ENCODE peak calls at places on chromosomes 5 and 9, in nine cellular contexts. One of them, this sample, is unnamed.

GRCh38 chr5:78624992-78625391 is 23.6 kb downstream of the LHFPL2 start:
- DNase-seq in astrocyte of the spinal cord: no peak
- DNase-seq in adrenal gland: no peak
- DNase-seq in fibroblast of lung: no peak
- DNase-seq in psoas muscle: no peak
- DNase-seq in keratinocyte: no peak
- DNase-seq in left lung: no peak
- DNase-seq in OCI-LY7: no peak
- DNase-seq in kidney epithelial cell: no peak
- DNase-seq in this sample: no peak

GRCh38 chr5:63697811-63698210 is 264.4 kb downstream of the HTR1A start:
- DNase-seq in astrocyte of the spinal cord: no peak
- DNase-seq in adrenal gland: no peak
- DNase-seq in fibroblast of lung: no peak
- DNase-seq in psoas muscle: no peak
- DNase-seq in keratinocyte: no peak
- DNase-seq in left lung: no peak
- DNase-seq in OCI-LY7: no peak
- DNase-seq in kidney epithelial cell: no peak
- DNase-seq in this sample: no peak

GRCh38 chr5:133510634-133511262 is 101.6 kb downstream of the FSTL4 start:
- DNase-seq in astrocyte of the spinal cord: no peak
- DNase-seq in adrenal gland: no peak
- DNase-seq in fibroblast of lung: no peak
- DNase-seq in psoas muscle: no peak
- DNase-seq in keratinocyte: no peak
- DNase-seq in left lung: no peak
- DNase-seq in OCI-LY7: no peak
- DNase-seq in kidney epithelial cell: no peak
- DNase-seq in this sample: no peak

GRCh38 chr9:133803028-133803585 is 65.0 kb upstream of the SARDH start:
- DNase-seq in astrocyte of the spinal cord: peak
- DNase-seq in adrenal gland: peak
- DNase-seq in fibroblast of lung: peak
- DNase-seq in psoas muscle: peak
- DNase-seq in keratinocyte: no peak
- DNase-seq in left lung: no peak
- DNase-seq in OCI-LY7: no peak
- DNase-seq in kidney epithelial cell: no peak
- DNase-seq in this sample: no peak

GRCh38 chr9:109793196-109793595 is 13.2 kb downstream of the PALM2AKAP2 start:
- DNase-seq in astrocyte of the spinal cord: peak
- DNase-seq in adrenal gland: peak
- DNase-seq in fibroblast of lung: peak
- DNase-seq in psoas muscle: no peak
- DNase-seq in keratinocyte: peak
- DNase-seq in left lung: no peak
- DNase-seq in OCI-LY7: no peak
- DNase-seq in kidney epithelial cell: peak
- DNase-seq in this sample: peak

GRCh38 chr9:109286981-109287380 is 33.9 kb downstream of the EPB41L4B start:
- DNase-seq in astrocyte of the spinal cord: peak
- DNase-seq in adrenal gland: peak
- DNase-seq in fibroblast of lung: peak
- DNase-seq in psoas muscle: no peak
- DNase-seq in keratinocyte: no peak
- DNase-seq in left lung: no peak
- DNase-seq in OCI-LY7: no peak
- DNase-seq in kidney epithelial cell: no peak
- DNase-seq in this sample: peak

GRCh38 chr5:137186759-137187461 is 312.2 kb downstream of the SPOCK1 start:
- DNase-seq in astrocyte of the spinal cord: peak
- DNase-seq in adrenal gland: peak
- DNase-seq in fibroblast of lung: peak
- DNase-seq in psoas muscle: peak
- DNase-seq in keratinocyte: no peak
- DNase-seq in left lung: no peak
- DNase-seq in OCI-LY7: no peak
- DNase-seq in kidney epithelial cell: no peak
- DNase-seq in this sample: peak

GRCh38 chr5:55570026-55570425 is 35.3 kb upstream of the PLPP1 start:
- DNase-seq in astrocyte of the spinal cord: peak
- DNase-seq in adrenal gland: no peak
- DNase-seq in fibroblast of lung: peak
- DNase-seq in psoas muscle: no peak
- DNase-seq in keratinocyte: no peak
- DNase-seq in left lung: no peak
- DNase-seq in OCI-LY7: no peak
- DNase-seq in kidney epithelial cell: no peak
- DNase-seq in this sample: peak

GRCh38 chr5:75052461-75053285 is at the start of gene GCNT4:
- DNase-seq in astrocyte of the spinal cord: peak
- DNase-seq in adrenal gland: peak
- DNase-seq in fibroblast of lung: peak
- DNase-seq in psoas muscle: peak
- DNase-seq in keratinocyte: no peak
- DNase-seq in left lung: peak
- DNase-seq in OCI-LY7: no peak
- DNase-seq in kidney epithelial cell: no peak
- DNase-seq in this sample: no peak

GRCh38 chr9:136047775-136048559 is 47.1 kb downstream of the NACC2 start:
- DNase-seq in astrocyte of the spinal cord: no peak
- DNase-seq in adrenal gland: no peak
- DNase-seq in fibroblast of lung: no peak
- DNase-seq in psoas muscle: no peak
- DNase-seq in keratinocyte: no peak
- DNase-seq in left lung: no peak
- DNase-seq in OCI-LY7: no peak
- DNase-seq in kidney epithelial cell: no peak
- DNase-seq in this sample: no peak

GRCh38 chr5:135973323-135974018 is 18.7 kb upstream of the LECT2 start:
- DNase-seq in astrocyte of the spinal cord: peak
- DNase-seq in adrenal gland: no peak
- DNase-seq in fibroblast of lung: peak
- DNase-seq in psoas muscle: no peak
- DNase-seq in keratinocyte: no peak
- DNase-seq in left lung: no peak
- DNase-seq in OCI-LY7: no peak
- DNase-seq in kidney epithelial cell: no peak
- DNase-seq in this sample: peak

GRCh38 chr5:172370648-172371248 is 83.6 kb downstream of the SH3PXD2B start:
- DNase-seq in astrocyte of the spinal cord: peak
- DNase-seq in adrenal gland: peak
- DNase-seq in fibroblast of lung: peak
- DNase-seq in psoas muscle: no peak
- DNase-seq in keratinocyte: no peak
- DNase-seq in left lung: no peak
- DNase-seq in OCI-LY7: peak
- DNase-seq in kidney epithelial cell: no peak
- DNase-seq in this sample: no peak

GRCh38 chr5:141680178-141680577 is 1.9 kb downstream of the ARAP3 start:
- DNase-seq in astrocyte of the spinal cord: no peak
- DNase-seq in adrenal gland: no peak
- DNase-seq in fibroblast of lung: no peak
- DNase-seq in psoas muscle: no peak
- DNase-seq in keratinocyte: no peak
- DNase-seq in left lung: no peak
- DNase-seq in OCI-LY7: no peak
- DNase-seq in kidney epithelial cell: no peak
- DNase-seq in this sample: no peak

GRCh38 chr5:141683596-141684161 is 1.6 kb upstream of the ARAP3 start:
- DNase-seq in astrocyte of the spinal cord: no peak
- DNase-seq in adrenal gland: no peak
- DNase-seq in fibroblast of lung: no peak
- DNase-seq in psoas muscle: no peak
- DNase-seq in keratinocyte: no peak
- DNase-seq in left lung: no peak
- DNase-seq in OCI-LY7: no peak
- DNase-seq in kidney epithelial cell: no peak
- DNase-seq in this sample: no peak

GRCh38 chr5:141680751-141681201 is 1.3 kb downstream of the ARAP3 start:
- DNase-seq in astrocyte of the spinal cord: no peak
- DNase-seq in adrenal gland: peak
- DNase-seq in fibroblast of lung: peak
- DNase-seq in psoas muscle: peak
- DNase-seq in keratinocyte: no peak
- DNase-seq in left lung: peak
- DNase-seq in OCI-LY7: no peak
- DNase-seq in kidney epithelial cell: no peak
- DNase-seq in this sample: no peak

GRCh38 chr5:141681295-141681694 is 735 bp downstream of the ARAP3 start:
- DNase-seq in astrocyte of the spinal cord: no peak
- DNase-seq in adrenal gland: no peak
- DNase-seq in fibroblast of lung: no peak
- DNase-seq in psoas muscle: no peak
- DNase-seq in keratinocyte: no peak
- DNase-seq in left lung: no peak
- DNase-seq in OCI-LY7: no peak
- DNase-seq in kidney epithelial cell: no peak
- DNase-seq in this sample: no peak

DNA sequence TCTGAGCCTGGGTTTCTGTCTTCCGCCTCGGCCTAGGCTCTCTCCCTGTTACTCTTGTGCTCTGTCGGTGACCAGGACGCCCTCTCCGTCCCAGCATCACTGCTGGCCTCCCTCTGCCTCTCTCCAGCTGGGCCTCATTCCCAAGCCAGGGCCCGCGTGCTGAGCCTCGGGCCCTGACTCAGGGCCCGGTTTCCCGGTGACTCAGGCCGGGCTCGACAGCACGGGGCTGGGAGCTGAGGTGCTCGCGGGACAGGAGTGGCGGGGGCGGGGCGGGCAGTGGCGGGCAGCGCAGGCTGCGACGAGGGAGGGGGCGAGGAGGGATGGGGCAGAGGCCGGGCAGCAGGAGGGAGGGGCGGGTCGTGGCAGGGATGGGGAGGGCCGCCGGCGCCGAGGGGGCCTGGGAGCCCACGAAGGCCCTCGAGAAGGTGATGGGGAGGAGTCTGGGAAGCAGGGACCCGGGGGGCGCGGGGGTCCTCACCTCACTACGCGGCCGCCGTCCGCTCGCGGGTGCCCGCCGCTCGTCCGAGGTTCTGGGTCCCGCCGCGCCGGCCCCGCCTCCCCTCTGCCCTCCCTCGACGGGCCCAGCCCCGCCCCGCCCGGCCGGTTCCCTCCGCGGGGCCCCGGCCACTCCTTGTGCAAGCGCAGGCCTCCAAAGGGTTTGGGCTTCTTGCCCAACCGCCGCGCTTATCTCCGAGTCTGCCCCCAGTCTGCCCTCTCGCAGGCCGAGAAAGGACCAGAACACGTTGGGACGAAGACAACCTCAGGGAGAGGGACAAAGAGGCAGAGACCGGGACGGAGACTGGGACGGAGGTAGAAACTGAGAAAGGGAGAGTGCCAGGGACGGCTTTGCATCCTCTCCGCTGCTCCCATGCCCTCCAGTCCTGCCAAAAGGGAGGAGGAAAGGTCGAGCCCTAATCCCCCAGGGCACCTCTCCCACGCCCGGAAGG is at the start of gene ARAP3:
- DNase-seq in astrocyte of the spinal cord: peak
- DNase-seq in adrenal gland: peak
- DNase-seq in fibroblast of lung: peak
- DNase-seq in psoas muscle: peak
- DNase-seq in keratinocyte: no peak
- DNase-seq in left lung: peak
- DNase-seq in OCI-LY7: no peak
- DNase-seq in kidney epithelial cell: peak
- DNase-seq in this sample: peak
- H3K4me3 ChIP-seq in astrocyte of the spinal cord: peak
- H3K4me3 ChIP-seq in adrenal gland: peak
- H3K4me3 ChIP-seq in fibroblast of lung: peak
- H3K4me3 ChIP-seq in psoas muscle: peak
- H3K4me3 ChIP-seq in keratinocyte: peak
- H3K4me3 ChIP-seq in left lung: peak
- H3K4me3 ChIP-seq in OCI-LY7: no peak
- H3K4me3 ChIP-seq in kidney epithelial cell: peak
- H3K4me3 ChIP-seq in this sample: peak

DNA sequence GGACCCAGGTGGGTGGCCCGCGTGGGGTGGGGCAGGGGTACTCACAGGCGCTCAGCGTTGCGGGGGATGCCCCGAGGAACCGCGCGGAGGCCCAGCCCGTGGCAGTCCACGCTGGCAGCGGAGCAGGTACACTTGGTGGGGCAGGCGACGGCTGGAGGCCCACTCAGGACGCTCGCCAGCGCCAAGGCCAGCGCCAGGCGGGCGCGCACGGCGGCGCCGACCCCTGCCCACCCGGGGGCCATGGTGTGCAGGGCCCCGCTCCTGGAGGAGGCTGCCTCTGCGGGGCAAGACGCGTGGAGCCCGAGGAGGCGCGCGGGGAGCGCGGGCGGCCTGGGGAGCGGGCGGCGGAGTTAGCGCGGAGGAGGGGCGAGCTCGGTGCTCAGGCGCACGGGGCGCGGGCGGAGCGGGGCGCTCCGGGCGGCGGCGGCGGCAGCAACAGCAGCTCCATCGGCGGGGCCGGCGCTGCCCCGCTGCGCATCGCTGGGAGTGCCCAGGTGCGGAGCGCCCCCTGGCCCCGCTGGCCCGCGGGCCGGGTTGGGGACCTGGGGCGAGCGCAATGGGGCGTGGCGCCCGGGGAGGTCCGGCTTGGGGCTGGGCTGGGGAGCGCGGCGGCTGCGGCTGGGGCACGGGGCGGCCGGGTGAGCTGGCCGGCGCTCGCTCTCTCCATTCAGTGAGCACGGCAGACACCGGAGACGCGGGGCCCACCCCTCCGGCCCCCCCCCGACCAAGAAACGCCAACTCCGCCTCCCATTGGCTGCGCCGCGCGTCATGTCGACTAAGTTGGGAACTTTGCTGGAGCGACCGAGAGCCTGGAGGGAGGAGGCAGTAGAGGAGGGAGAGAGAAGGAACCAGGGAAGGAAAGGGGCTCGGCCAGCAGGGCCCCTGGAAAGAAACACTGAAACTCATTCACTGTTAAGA is at the start of gene SLIT3:
- DNase-seq in astrocyte of the spinal cord: peak
- DNase-seq in adrenal gland: peak
- DNase-seq in fibroblast of lung: peak
- DNase-seq in psoas muscle: peak
- DNase-seq in keratinocyte: peak
- DNase-seq in left lung: peak
- DNase-seq in OCI-LY7: no peak
- DNase-seq in kidney epithelial cell: peak
- DNase-seq in this sample: peak
- H3K4me3 ChIP-seq in astrocyte of the spinal cord: peak
- H3K4me3 ChIP-seq in adrenal gland: peak
- H3K4me3 ChIP-seq in fibroblast of lung: peak
- H3K4me3 ChIP-seq in psoas muscle: peak
- H3K4me3 ChIP-seq in keratinocyte: peak
- H3K4me3 ChIP-seq in left lung: peak
- H3K4me3 ChIP-seq in OCI-LY7: no peak
- H3K4me3 ChIP-seq in kidney epithelial cell: peak
- H3K4me3 ChIP-seq in this sample: peak

GRCh38 chr5:141494761-141495455 is 6.0 kb downstream of the PCDHGC5 start:
- DNase-seq in astrocyte of the spinal cord: peak
- DNase-seq in adrenal gland: no peak
- DNase-seq in fibroblast of lung: peak
- DNase-seq in psoas muscle: no peak
- DNase-seq in keratinocyte: no peak
- DNase-seq in left lung: no peak
- DNase-seq in OCI-LY7: no peak
- DNase-seq in kidney epithelial cell: no peak
- DNase-seq in this sample: no peak
- H3K4me3 ChIP-seq in astrocyte of the spinal cord: no peak
- H3K4me3 ChIP-seq in adrenal gland: no peak
- H3K4me3 ChIP-seq in fibroblast of lung: no peak
- H3K4me3 ChIP-seq in psoas muscle: no peak
- H3K4me3 ChIP-seq in keratinocyte: no peak
- H3K4me3 ChIP-seq in left lung: no peak
- H3K4me3 ChIP-seq in OCI-LY7: no peak
- H3K4me3 ChIP-seq in kidney epithelial cell: no peak
- H3K4me3 ChIP-seq in this sample: no peak

GRCh38 chr5:178196986-178197385 is 7.3 kb upstream of the HNRNPAB start:
- DNase-seq in astrocyte of the spinal cord: no peak
- DNase-seq in adrenal gland: peak
- DNase-seq in fibroblast of lung: no peak
- DNase-seq in psoas muscle: no peak
- DNase-seq in keratinocyte: no peak
- DNase-seq in left lung: no peak
- DNase-seq in OCI-LY7: no peak
- DNase-seq in kidney epithelial cell: no peak
- DNase-seq in this sample: no peak
- H3K4me3 ChIP-seq in astrocyte of the spinal cord: no peak
- H3K4me3 ChIP-seq in adrenal gland: no peak
- H3K4me3 ChIP-seq in fibroblast of lung: no peak
- H3K4me3 ChIP-seq in psoas muscle: no peak
- H3K4me3 ChIP-seq in keratinocyte: no peak
- H3K4me3 ChIP-seq in left lung: no peak
- H3K4me3 ChIP-seq in OCI-LY7: no peak
- H3K4me3 ChIP-seq in kidney epithelial cell: no peak
- H3K4me3 ChIP-seq in this sample: no peak